ENCODE peak calls at places on chromosome 21, in seven cellular contexts. C is mammary epithelial cell; M is H7; F is iPS DF 6.9; S is CD8-positive, alpha-beta memory T cell; U is esophagus muscularis mucosa; Q is thyroid gland. K is an unnamed sample. For H3K27me3, the result is how much of the 10 kb centered on the place peaks cover.

GRCh38 chr21:31609081-31609480 is 50.4 kb upstream of the SOD1 start:
- DNase-seq in Q (no peak), S (no peak), M (peak), F (no peak), U (no peak), C (no peak), K (no peak)

GRCh38 chr21:28069446-28069845 is 923.2 kb downstream of the LTN1 start:
- DNase-seq in S (no peak), F (no peak), C (peak), U (no peak), Q (no peak), M (peak), K (no peak)

GRCh38 chr21:34075760-34076159 is 2.4 kb downstream of the MRPS6 start:
- DNase-seq in U (no peak), M (no peak), C (no peak), Q (no peak), S (no peak), F (no peak), K (no peak)

GRCh38 chr21:37873655-37874054 is 42.6 kb downstream of the KCNJ6 start:
- DNase-seq in F (no peak), Q (no peak), C (no peak), U (no peak), M (peak), S (no peak), K (no peak)

GRCh38 chr21:35045539-35046222 is 3.4 kb downstream of the RUNX1 start:
- DNase-seq in Q (no peak), S (peak), F (no peak), C (no peak), U (peak), M (no peak), K (no peak)

GRCh38 chr21:28928578-28929124 is 64.0 kb downstream of the LTN1 start:
- DNase-seq in Q (no peak), C (peak), M (no peak), F (no peak), S (no peak), U (no peak), K (no peak)

GRCh38 chr21:35048183-35048601 is 910 bp downstream of the RUNX1 start:
- DNase-seq in U (peak), Q (no peak), C (peak), M (no peak), F (no peak), S (no peak), K (peak)

GRCh38 chr21:19228241-19228640 is 824.7 kb upstream of the TMPRSS15 start:
- DNase-seq in U (no peak), F (no peak), S (no peak), M (no peak), C (no peak), Q (no peak), K (no peak)

GRCh38 chr21:38796426-38796825 is 9.3 kb upstream of the ETS2 start:
- DNase-seq in M (no peak), U (no peak), F (no peak), Q (no peak), S (no peak), C (no peak), K (no peak)

GRCh38 chr21:31447477-31447876 is 103.4 kb upstream of the TIAM1 start:
- DNase-seq in M (no peak), F (no peak), C (no peak), U (no peak), S (no peak), Q (no peak), K (no peak)

GRCh38 chr21:36689324-36689723 is 9.6 kb upstream of the SIM2 start:
- DNase-seq in F (no peak), S (no peak), C (no peak), U (no peak), M (no peak), Q (no peak), K (no peak)

GRCh38 chr21:36688324-36688723 is 10.6 kb upstream of the SIM2 start:
- DNase-seq in Q (no peak), F (no peak), S (no peak), U (no peak), C (no peak), M (no peak), K (no peak)

GRCh38 chr21:36681117-36681631 is 17.7 kb upstream of the SIM2 start:
- DNase-seq in U (no peak), C (no peak), M (no peak), S (no peak), F (no peak), Q (no peak), K (no peak)

GRCh38 chr21:36686955-36687354 is 12.0 kb upstream of the SIM2 start:
- DNase-seq in C (no peak), S (no peak), M (no peak), U (no peak), F (no peak), Q (no peak), K (no peak)

DNA sequence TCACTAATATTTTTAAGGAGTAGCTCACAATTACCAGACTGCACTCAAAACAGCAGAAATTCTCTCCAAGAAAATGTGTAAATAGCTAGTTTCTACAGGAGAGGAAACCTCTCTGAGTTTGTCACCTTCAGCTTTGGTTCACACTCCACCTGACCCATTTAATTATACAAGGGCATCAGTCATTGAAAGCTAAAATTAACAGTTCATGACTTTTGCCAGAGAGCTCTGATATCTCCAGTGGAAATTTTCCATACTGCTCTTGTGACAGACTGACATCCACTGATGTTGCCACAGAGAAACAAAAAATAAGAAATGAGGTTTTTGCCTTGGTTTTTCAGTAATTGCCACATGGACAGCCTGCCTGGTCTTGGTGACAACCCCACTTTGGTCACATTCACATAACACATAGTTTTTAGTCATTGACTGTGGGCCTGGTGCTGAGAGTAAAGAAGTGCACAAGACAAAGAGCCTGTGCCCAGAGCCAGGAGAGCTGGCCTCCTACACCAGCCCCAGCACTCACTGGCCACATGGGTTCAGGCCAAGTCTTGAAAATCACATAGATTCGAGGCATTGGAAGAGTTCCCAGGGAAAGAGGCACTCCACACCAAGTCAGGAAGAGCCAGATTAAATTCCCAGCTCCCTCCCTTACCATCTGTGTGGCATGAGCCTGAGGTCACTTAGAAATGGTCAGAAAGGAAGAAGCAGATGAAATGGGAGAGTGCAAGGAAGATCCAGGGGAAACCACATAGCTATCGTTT is 13.8 kb upstream of the SIM2 start:
- DNase-seq in U (no peak), S (no peak), C (no peak), Q (no peak), M (no peak), F (no peak), K (peak)
- H3K27me3 ChIP-seq in U (under half), S (under half), C (under half), Q (under half), M (under half), F (under half), K (under half)

GRCh38 chr21:41766883-41767605 is at the start of gene RIPK4:
- DNase-seq in C (peak), F (peak), S (peak), M (peak), U (no peak), Q (peak), K (peak)
- H3K4me3 ChIP-seq in C (peak), F (peak), S (peak), M (peak), U (peak), Q (peak), K (peak)

GRCh38 chr21:40129809-40130208 is 262.6 kb downstream of the PCP4 start:
- DNase-seq in C (no peak), Q (no peak), U (no peak), M (no peak), F (no peak), S (no peak), K (no peak)
- H3K27me3 ChIP-seq in C (under half), Q (under half), U (under half), M (under half), F (under half), S (under half), K (under half)

GRCh38 chr21:36297938-36298572 is 21.9 kb upstream of the MORC3 start:
- DNase-seq in F (no peak), S (peak), Q (no peak), C (peak), U (no peak), M (no peak), K (peak)
- H3K4me3 ChIP-seq in F (no peak), S (peak), Q (no peak), C (no peak), U (no peak), M (no peak), K (no peak)

GRCh38 chr21:42376338-42376982 is 10.1 kb upstream of the TFF1 start:
- DNase-seq in S (no peak), Q (no peak), C (no peak), M (peak), F (no peak), U (no peak), K (no peak)
- H3K27me3 ChIP-seq in S (under half), Q (under half), C (under half), M (under half), F (under half), U (under half), K (under half)

DNA sequence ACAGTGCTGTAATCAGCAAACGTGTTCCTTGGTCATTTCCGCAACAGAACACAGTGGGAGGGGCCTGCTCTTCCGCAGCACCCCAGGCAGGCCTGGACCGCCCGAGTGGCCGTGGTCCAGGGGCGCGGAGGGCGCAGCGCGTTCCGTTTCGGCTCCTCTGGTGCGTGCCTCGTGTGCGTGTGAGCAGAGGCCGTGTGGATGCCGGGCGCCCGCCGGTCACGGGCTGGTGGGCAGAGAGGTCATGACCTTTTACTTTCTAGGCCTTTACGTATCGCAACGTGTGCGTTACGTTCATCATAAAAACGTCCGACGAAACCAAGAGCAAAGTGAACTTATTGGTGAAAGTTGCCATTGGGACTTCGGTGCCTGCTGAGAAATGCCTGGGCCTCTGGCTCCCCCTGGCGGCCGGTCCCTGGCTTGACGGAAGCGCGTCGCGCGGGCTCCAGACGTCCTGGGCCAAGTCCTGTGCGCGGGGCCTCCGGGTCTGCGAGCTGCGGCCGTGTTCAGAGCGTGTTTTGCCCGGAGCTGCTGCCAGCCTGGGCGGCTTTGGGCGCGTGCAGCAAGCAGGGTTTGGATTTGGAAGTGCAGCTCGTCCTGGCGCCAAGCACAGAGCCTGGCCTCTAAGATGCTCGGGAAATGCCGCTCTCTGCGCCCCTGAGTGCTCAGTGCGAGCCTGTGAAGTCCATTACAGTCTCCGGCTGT is 34.4 kb downstream of the COL18A1 start:
- DNase-seq in C (peak), Q (peak), U (peak), M (peak), S (peak), F (peak), K (peak)
- H3K4me3 ChIP-seq in C (peak), Q (no peak), U (peak), M (no peak), S (peak), F (no peak), K (no peak)

DNA sequence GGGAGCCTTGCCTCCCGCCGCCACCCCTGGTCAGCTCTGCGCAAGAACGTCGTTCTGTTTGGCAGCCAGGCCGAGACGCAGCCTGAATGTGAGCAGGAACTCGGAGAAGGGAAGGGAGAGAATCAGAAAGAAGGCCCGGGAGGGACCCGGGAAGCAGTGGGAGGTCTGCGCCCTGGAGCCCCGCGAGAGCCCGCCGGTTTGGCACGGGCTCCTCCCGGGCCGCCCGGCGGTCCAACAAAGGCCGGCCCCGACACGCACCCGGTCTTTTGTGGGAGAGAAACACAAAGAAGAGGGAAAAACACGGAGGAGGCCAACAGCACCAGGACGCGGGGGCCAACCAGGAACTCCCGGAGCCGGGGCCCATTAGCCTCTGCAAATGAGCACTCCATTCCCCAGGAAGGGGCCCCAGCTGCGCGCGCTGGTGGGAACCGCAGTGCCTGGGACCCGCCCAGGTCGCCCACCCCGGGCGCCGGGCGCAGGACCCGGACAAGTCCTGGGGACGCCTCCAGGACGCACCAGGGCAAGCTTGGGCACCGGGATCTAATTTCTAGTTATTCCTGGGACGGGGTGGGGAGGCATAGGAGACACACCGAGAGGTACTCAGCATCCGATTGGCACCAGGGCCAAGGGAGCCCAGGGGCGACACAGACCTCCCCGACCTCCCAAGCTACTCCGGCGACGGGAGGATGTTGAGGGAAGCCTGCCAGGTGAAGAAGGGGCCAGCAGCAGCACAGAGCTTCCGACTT is 2.7 kb upstream of the OLIG2 start:
- DNase-seq in S (no peak), M (peak), Q (no peak), C (no peak), F (no peak), U (no peak), K (no peak)
- H3K27me3 ChIP-seq in S (half or more), M (half or more), Q (half or more), C (half or more), F (half or more), U (half or more), K (under half)

GRCh38 chr21:45248301-45248892 is 39.3 kb downstream of the POFUT2 start:
- DNase-seq in U (peak), Q (no peak), S (no peak), C (no peak), F (no peak), M (peak), K (no peak)
- H3K4me3 ChIP-seq in U (peak), Q (no peak), S (no peak), C (peak), F (no peak), M (no peak), K (no peak)

DNA sequence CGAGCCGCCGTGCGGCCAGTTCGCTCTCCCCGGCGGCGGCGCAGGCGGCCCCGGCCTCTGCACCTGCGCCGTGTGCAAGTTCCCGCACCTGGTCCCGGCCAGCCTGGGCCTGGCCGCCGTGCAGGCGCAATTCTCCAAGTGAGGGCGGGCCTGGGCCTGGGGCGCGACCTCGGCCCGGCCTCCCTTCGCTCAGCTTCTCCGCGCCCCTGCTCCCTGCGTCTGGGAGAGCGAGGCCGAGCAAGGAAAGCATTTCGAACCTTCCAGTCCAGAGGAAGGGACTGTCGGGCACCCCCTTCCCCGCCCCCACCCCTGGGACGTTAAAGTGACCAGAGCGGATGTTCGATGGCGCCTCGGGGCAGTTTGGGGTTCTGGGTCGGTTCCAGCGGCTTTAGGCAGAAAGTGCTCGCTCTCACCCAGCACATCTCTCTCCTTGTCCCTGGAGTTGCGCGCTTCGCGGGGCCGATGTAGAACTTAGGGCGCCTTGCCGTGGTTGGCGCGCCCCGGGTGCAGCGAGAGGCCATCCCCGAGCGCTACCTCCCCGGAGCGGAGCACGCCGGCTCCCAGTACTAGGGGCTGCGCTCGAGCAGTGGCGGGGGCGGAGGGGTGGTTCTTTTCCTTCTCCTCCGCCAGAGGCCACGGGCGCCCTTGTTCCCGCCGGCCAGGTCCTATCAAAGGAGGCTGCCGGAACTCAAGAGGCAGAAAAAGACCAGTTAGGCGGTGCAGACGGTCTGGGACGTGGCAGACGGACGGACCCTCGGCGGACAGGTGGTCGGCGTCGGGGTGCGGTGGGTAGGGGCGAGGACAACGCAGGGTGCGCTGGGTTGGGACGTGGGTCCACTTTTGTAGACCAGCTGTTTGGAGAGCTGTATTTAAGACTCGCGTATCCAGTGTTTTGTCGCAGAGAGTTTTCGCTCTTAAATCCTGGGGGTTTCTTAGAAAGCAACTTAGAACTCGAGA is 1.3 kb downstream of the OLIG1 start:
- DNase-seq in S (no peak), F (no peak), U (no peak), C (peak), M (peak), Q (no peak), K (no peak)
- H3K27me3 ChIP-seq in S (under half), F (half or more), U (half or more), C (half or more), M (half or more), Q (under half), K (under half)

GRCh38 chr21:44919111-44919912 is 1.4 kb downstream of the ITGB2 start:
- DNase-seq in C (no peak), U (no peak), S (no peak), M (peak), F (no peak), Q (no peak), K (peak)

GRCh38 chr21:44917446-44918106 is 3.1 kb downstream of the ITGB2 start:
- DNase-seq in F (no peak), C (no peak), Q (no peak), M (no peak), S (no peak), U (no peak), K (no peak)

GRCh38 chr21:44918107-44918470 is 2.6 kb downstream of the ITGB2 start:
- DNase-seq in M (no peak), S (no peak), C (no peak), Q (no peak), F (no peak), U (no peak), K (peak)

GRCh38 chr21:44918581-44919033 is 2.1 kb downstream of the ITGB2 start:
- DNase-seq in U (no peak), C (no peak), S (no peak), Q (no peak), F (no peak), M (peak), K (no peak)

DNA sequence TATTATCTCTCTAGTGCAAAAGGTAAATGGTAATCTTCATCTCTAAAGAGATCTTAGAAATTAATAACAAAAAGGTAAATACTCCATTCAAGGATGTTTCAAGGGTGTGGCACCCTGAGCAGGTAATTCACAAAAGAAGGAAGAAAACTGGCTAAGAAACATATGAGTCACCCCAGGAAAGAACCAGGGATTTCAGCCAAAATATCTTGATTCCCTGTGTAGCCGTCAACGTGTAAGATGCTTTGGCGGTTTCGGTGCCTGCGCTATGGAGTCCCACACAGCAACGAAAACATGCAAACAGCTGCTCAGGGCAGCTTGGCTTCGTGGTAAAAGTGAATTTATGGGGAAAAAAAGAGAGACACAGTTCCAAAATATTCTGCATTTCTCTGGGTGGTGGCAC is 3.7 kb downstream of the ITGB2 start:
- DNase-seq in M (no peak), Q (no peak), F (no peak), S (no peak), U (no peak), C (peak), K (no peak)
- H3K4me3 ChIP-seq in M (no peak), Q (no peak), F (no peak), S (peak), U (no peak), C (no peak), K (no peak)